ENCODE peak calls at places on chromosomes 1 and 21, in seven cellular contexts. One of them, this sample, is unnamed.
A peak's percentile ranks its signal among the peaks of the same experiment; 100 is the strongest.

GRCh38 chr1:50829010-50829958 is 130.8 kb downstream of the FAF1 start:
- ATAC-seq in HCT116: no peak
- ATAC-seq in sciatic nerve: no peak
- ATAC-seq in natural killer cell treated with Interleukin-12 subunit alpha and Interleukin-12 subunit beta and Interleukin-15 and Interleukin-18, amount 100 ng/mL, for 72 hours: no peak
- ATAC-seq in esophagus mucosa: no peak
- ATAC-seq in activated naive CD8-positive, alpha-beta T cell treated with anti-CD3 and anti-CD28 coated beads, Interleukin-2, amount 50 U/mL, for 24 hours: no peak
- ATAC-seq in heart right ventricle: peak; percentile 80
- ATAC-seq in this sample: no peak

GRCh38 chr1:3409737-3410434 is 44.6 kb upstream of the ARHGEF16 start:
- ATAC-seq in esophagus mucosa: peak; percentile 54
- ATAC-seq in activated naive CD8-positive, alpha-beta T cell treated with anti-CD3 and anti-CD28 coated beads, Interleukin-2, amount 50 U/mL, for 24 hours: no peak
- ATAC-seq in sciatic nerve: peak; percentile 87
- ATAC-seq in natural killer cell treated with Interleukin-12 subunit alpha and Interleukin-12 subunit beta and Interleukin-15 and Interleukin-18, amount 100 ng/mL, for 72 hours: no peak
- ATAC-seq in HCT116: peak; percentile 75
- ATAC-seq in heart right ventricle: peak; percentile 88
- ATAC-seq in this sample: no peak

GRCh38 chr21:26835027-26835713 is 10.0 kb downstream of the ADAMTS1 start:
- ATAC-seq in natural killer cell treated with Interleukin-12 subunit alpha and Interleukin-12 subunit beta and Interleukin-15 and Interleukin-18, amount 100 ng/mL, for 72 hours: no peak
- ATAC-seq in heart right ventricle: peak; percentile 27
- ATAC-seq in HCT116: no peak
- ATAC-seq in esophagus mucosa: peak; percentile 27
- ATAC-seq in activated naive CD8-positive, alpha-beta T cell treated with anti-CD3 and anti-CD28 coated beads, Interleukin-2, amount 50 U/mL, for 24 hours: no peak
- ATAC-seq in sciatic nerve: peak; percentile 66
- ATAC-seq in this sample: no peak

GRCh38 chr1:14913475-14914155 is 239.9 kb upstream of the TMEM51 start:
- ATAC-seq in activated naive CD8-positive, alpha-beta T cell treated with anti-CD3 and anti-CD28 coated beads, Interleukin-2, amount 50 U/mL, for 24 hours: no peak
- ATAC-seq in natural killer cell treated with Interleukin-12 subunit alpha and Interleukin-12 subunit beta and Interleukin-15 and Interleukin-18, amount 100 ng/mL, for 72 hours: no peak
- ATAC-seq in sciatic nerve: peak; percentile 31
- ATAC-seq in esophagus mucosa: peak; percentile 68
- ATAC-seq in heart right ventricle: no peak
- ATAC-seq in HCT116: no peak
- ATAC-seq in this sample: peak; percentile 29

GRCh38 chr1:48228156-48228555 is 5.6 kb downstream of the SLC5A9 start:
- ATAC-seq in sciatic nerve: no peak
- ATAC-seq in natural killer cell treated with Interleukin-12 subunit alpha and Interleukin-12 subunit beta and Interleukin-15 and Interleukin-18, amount 100 ng/mL, for 72 hours: no peak
- ATAC-seq in activated naive CD8-positive, alpha-beta T cell treated with anti-CD3 and anti-CD28 coated beads, Interleukin-2, amount 50 U/mL, for 24 hours: peak; percentile 25
- ATAC-seq in heart right ventricle: no peak
- ATAC-seq in esophagus mucosa: peak; percentile 47
- ATAC-seq in HCT116: peak; percentile 90
- ATAC-seq in this sample: no peak

GRCh38 chr1:5847013-5847654 is 145.1 kb downstream of the NPHP4 start:
- ATAC-seq in heart right ventricle: no peak
- ATAC-seq in HCT116: no peak
- ATAC-seq in activated naive CD8-positive, alpha-beta T cell treated with anti-CD3 and anti-CD28 coated beads, Interleukin-2, amount 50 U/mL, for 24 hours: no peak
- ATAC-seq in natural killer cell treated with Interleukin-12 subunit alpha and Interleukin-12 subunit beta and Interleukin-15 and Interleukin-18, amount 100 ng/mL, for 72 hours: no peak
- ATAC-seq in esophagus mucosa: no peak
- ATAC-seq in sciatic nerve: no peak
- ATAC-seq in this sample: no peak

GRCh38 chr1:156693858-156694562 is 11.4 kb downstream of the CRABP2 start:
- ATAC-seq in sciatic nerve: no peak
- ATAC-seq in heart right ventricle: no peak
- ATAC-seq in HCT116: no peak
- ATAC-seq in natural killer cell treated with Interleukin-12 subunit alpha and Interleukin-12 subunit beta and Interleukin-15 and Interleukin-18, amount 100 ng/mL, for 72 hours: no peak
- ATAC-seq in esophagus mucosa: peak; percentile 46
- ATAC-seq in activated naive CD8-positive, alpha-beta T cell treated with anti-CD3 and anti-CD28 coated beads, Interleukin-2, amount 50 U/mL, for 24 hours: no peak
- ATAC-seq in this sample: no peak

GRCh38 chr1:62423580-62424242 is 13.1 kb upstream of the USP1 start:
- ATAC-seq in esophagus mucosa: no peak
- ATAC-seq in natural killer cell treated with Interleukin-12 subunit alpha and Interleukin-12 subunit beta and Interleukin-15 and Interleukin-18, amount 100 ng/mL, for 72 hours: no peak
- ATAC-seq in heart right ventricle: no peak
- ATAC-seq in activated naive CD8-positive, alpha-beta T cell treated with anti-CD3 and anti-CD28 coated beads, Interleukin-2, amount 50 U/mL, for 24 hours: no peak
- ATAC-seq in sciatic nerve: no peak
- ATAC-seq in HCT116: peak; percentile 32
- ATAC-seq in this sample: no peak

This sample was measured in stimulated activated memory B cell treated with anti-CD40 and anti-IgM and Interleukin-4, amounts not matched to agents 10 μg/mL and 1 μg/mL and 100 μg/mL, for 72 hours.